ENCODE peak calls at places on chromosomes 7 and 10, in eight cellular contexts. One of them, this sample, is unnamed.

GRCh38 chr10:48456361-48456804 is 148.5 kb downstream of the ARHGAP22 start:
- DNase-seq in retina: no peak
- DNase-seq in globus pallidus: peak
- DNase-seq in GM04503: no peak
- DNase-seq in stimulated activated effector memory CD8-positive, alpha-beta T cell treated with anti-CD3 and anti-CD28 coated beads, Interleukin-12 subunit alpha, Interleukin-12 subunit beta, amount 100 ng/mL, for 72 hours: no peak
- DNase-seq in caudate nucleus: no peak
- DNase-seq in pancreas: peak
- DNase-seq in stimulated activated naive CD8-positive, alpha-beta T cell treated with anti-CD3 and anti-CD28 coated beads, Interleukin-15, Interleukin-2, amounts not matched to agents 100 U/mL and 50 U/mL, for 24 hours: no peak
- DNase-seq in this sample: no peak

GRCh38 chr10:102593074-102593803 is 51.0 kb upstream of the TRIM8 start:
- DNase-seq in stimulated activated naive CD8-positive, alpha-beta T cell treated with anti-CD3 and anti-CD28 coated beads, Interleukin-15, Interleukin-2, amounts not matched to agents 100 U/mL and 50 U/mL, for 24 hours: no peak
- DNase-seq in GM04503: no peak
- DNase-seq in caudate nucleus: no peak
- DNase-seq in stimulated activated effector memory CD8-positive, alpha-beta T cell treated with anti-CD3 and anti-CD28 coated beads, Interleukin-12 subunit alpha, Interleukin-12 subunit beta, amount 100 ng/mL, for 72 hours: no peak
- DNase-seq in retina: no peak
- DNase-seq in globus pallidus: no peak
- DNase-seq in pancreas: no peak
- DNase-seq in this sample: no peak

GRCh38 chr10:11018426-11018818 is 750 bp downstream of the CELF2 start:
- DNase-seq in caudate nucleus: no peak
- DNase-seq in GM04503: no peak
- DNase-seq in stimulated activated effector memory CD8-positive, alpha-beta T cell treated with anti-CD3 and anti-CD28 coated beads, Interleukin-12 subunit alpha, Interleukin-12 subunit beta, amount 100 ng/mL, for 72 hours: no peak
- DNase-seq in globus pallidus: no peak
- DNase-seq in retina: no peak
- DNase-seq in pancreas: peak
- DNase-seq in stimulated activated naive CD8-positive, alpha-beta T cell treated with anti-CD3 and anti-CD28 coated beads, Interleukin-15, Interleukin-2, amounts not matched to agents 100 U/mL and 50 U/mL, for 24 hours: peak
- DNase-seq in this sample: no peak

GRCh38 chr7:158809596-158809995 is 19.7 kb downstream of the ESYT2 start:
- DNase-seq in retina: no peak
- DNase-seq in pancreas: no peak
- DNase-seq in stimulated activated effector memory CD8-positive, alpha-beta T cell treated with anti-CD3 and anti-CD28 coated beads, Interleukin-12 subunit alpha, Interleukin-12 subunit beta, amount 100 ng/mL, for 72 hours: no peak
- DNase-seq in globus pallidus: no peak
- DNase-seq in stimulated activated naive CD8-positive, alpha-beta T cell treated with anti-CD3 and anti-CD28 coated beads, Interleukin-15, Interleukin-2, amounts not matched to agents 100 U/mL and 50 U/mL, for 24 hours: no peak
- DNase-seq in caudate nucleus: no peak
- DNase-seq in GM04503: no peak
- DNase-seq in this sample: no peak

GRCh38 chr7:69276011-69276729 is 322.1 kb upstream of the AUTS2 start:
- DNase-seq in stimulated activated effector memory CD8-positive, alpha-beta T cell treated with anti-CD3 and anti-CD28 coated beads, Interleukin-12 subunit alpha, Interleukin-12 subunit beta, amount 100 ng/mL, for 72 hours: no peak
- DNase-seq in caudate nucleus: no peak
- DNase-seq in pancreas: no peak
- DNase-seq in stimulated activated naive CD8-positive, alpha-beta T cell treated with anti-CD3 and anti-CD28 coated beads, Interleukin-15, Interleukin-2, amounts not matched to agents 100 U/mL and 50 U/mL, for 24 hours: no peak
- DNase-seq in globus pallidus: no peak
- DNase-seq in retina: no peak
- DNase-seq in GM04503: peak
- DNase-seq in this sample: no peak

GRCh38 chr7:42017356-42017986 is 219.5 kb downstream of the GLI3 start:
- DNase-seq in caudate nucleus: no peak
- DNase-seq in retina: peak
- DNase-seq in stimulated activated effector memory CD8-positive, alpha-beta T cell treated with anti-CD3 and anti-CD28 coated beads, Interleukin-12 subunit alpha, Interleukin-12 subunit beta, amount 100 ng/mL, for 72 hours: no peak
- DNase-seq in stimulated activated naive CD8-positive, alpha-beta T cell treated with anti-CD3 and anti-CD28 coated beads, Interleukin-15, Interleukin-2, amounts not matched to agents 100 U/mL and 50 U/mL, for 24 hours: no peak
- DNase-seq in GM04503: no peak
- DNase-seq in pancreas: no peak
- DNase-seq in globus pallidus: no peak
- DNase-seq in this sample: no peak

GRCh38 chr10:124647421-124648130 is 96.6 kb downstream of the FAM53B start:
- DNase-seq in caudate nucleus: no peak
- DNase-seq in GM04503: no peak
- DNase-seq in stimulated activated naive CD8-positive, alpha-beta T cell treated with anti-CD3 and anti-CD28 coated beads, Interleukin-15, Interleukin-2, amounts not matched to agents 100 U/mL and 50 U/mL, for 24 hours: peak
- DNase-seq in stimulated activated effector memory CD8-positive, alpha-beta T cell treated with anti-CD3 and anti-CD28 coated beads, Interleukin-12 subunit alpha, Interleukin-12 subunit beta, amount 100 ng/mL, for 72 hours: peak
- DNase-seq in retina: no peak
- DNase-seq in pancreas: no peak
- DNase-seq in globus pallidus: no peak
- DNase-seq in this sample: peak

GRCh38 chr10:50375051-50375452 is 123.7 kb upstream of the ASAH2 start:
- DNase-seq in globus pallidus: no peak
- DNase-seq in GM04503: no peak
- DNase-seq in stimulated activated effector memory CD8-positive, alpha-beta T cell treated with anti-CD3 and anti-CD28 coated beads, Interleukin-12 subunit alpha, Interleukin-12 subunit beta, amount 100 ng/mL, for 72 hours: no peak
- DNase-seq in caudate nucleus: no peak
- DNase-seq in retina: no peak
- DNase-seq in stimulated activated naive CD8-positive, alpha-beta T cell treated with anti-CD3 and anti-CD28 coated beads, Interleukin-15, Interleukin-2, amounts not matched to agents 100 U/mL and 50 U/mL, for 24 hours: no peak
- DNase-seq in pancreas: no peak
- DNase-seq in this sample: no peak

GRCh38 chr10:119189811-119190282 is 11.2 kb upstream of the PRDX3 start:
- DNase-seq in caudate nucleus: no peak
- DNase-seq in pancreas: peak
- DNase-seq in GM04503: no peak
- DNase-seq in stimulated activated naive CD8-positive, alpha-beta T cell treated with anti-CD3 and anti-CD28 coated beads, Interleukin-15, Interleukin-2, amounts not matched to agents 100 U/mL and 50 U/mL, for 24 hours: no peak
- DNase-seq in retina: no peak
- DNase-seq in stimulated activated effector memory CD8-positive, alpha-beta T cell treated with anti-CD3 and anti-CD28 coated beads, Interleukin-12 subunit alpha, Interleukin-12 subunit beta, amount 100 ng/mL, for 72 hours: no peak
- DNase-seq in globus pallidus: peak
- DNase-seq in this sample: no peak

GRCh38 chr10:14409247-14409646 is 78.5 kb upstream of the FRMD4A start:
- DNase-seq in stimulated activated naive CD8-positive, alpha-beta T cell treated with anti-CD3 and anti-CD28 coated beads, Interleukin-15, Interleukin-2, amounts not matched to agents 100 U/mL and 50 U/mL, for 24 hours: peak
- DNase-seq in GM04503: no peak
- DNase-seq in retina: no peak
- DNase-seq in caudate nucleus: no peak
- DNase-seq in globus pallidus: no peak
- DNase-seq in stimulated activated effector memory CD8-positive, alpha-beta T cell treated with anti-CD3 and anti-CD28 coated beads, Interleukin-12 subunit alpha, Interleukin-12 subunit beta, amount 100 ng/mL, for 72 hours: no peak
- DNase-seq in pancreas: no peak
- DNase-seq in this sample: peak

GRCh38 chr10:100046088-100046487 is 35.6 kb downstream of the CPN1 start:
- DNase-seq in globus pallidus: peak
- DNase-seq in stimulated activated naive CD8-positive, alpha-beta T cell treated with anti-CD3 and anti-CD28 coated beads, Interleukin-15, Interleukin-2, amounts not matched to agents 100 U/mL and 50 U/mL, for 24 hours: peak
- DNase-seq in retina: peak
- DNase-seq in GM04503: peak
- DNase-seq in pancreas: peak
- DNase-seq in stimulated activated effector memory CD8-positive, alpha-beta T cell treated with anti-CD3 and anti-CD28 coated beads, Interleukin-12 subunit alpha, Interleukin-12 subunit beta, amount 100 ng/mL, for 72 hours: peak
- DNase-seq in caudate nucleus: peak
- DNase-seq in this sample: peak

GRCh38 chr7:134834689-134835462 is 55.4 kb downstream of the CALD1 start:
- DNase-seq in globus pallidus: no peak
- DNase-seq in stimulated activated effector memory CD8-positive, alpha-beta T cell treated with anti-CD3 and anti-CD28 coated beads, Interleukin-12 subunit alpha, Interleukin-12 subunit beta, amount 100 ng/mL, for 72 hours: no peak
- DNase-seq in retina: no peak
- DNase-seq in caudate nucleus: no peak
- DNase-seq in GM04503: no peak
- DNase-seq in pancreas: no peak
- DNase-seq in stimulated activated naive CD8-positive, alpha-beta T cell treated with anti-CD3 and anti-CD28 coated beads, Interleukin-15, Interleukin-2, amounts not matched to agents 100 U/mL and 50 U/mL, for 24 hours: no peak
- DNase-seq in this sample: no peak

GRCh38 chr7:50674896-50675835 is 107.5 kb downstream of the GRB10 start:
- DNase-seq in retina: no peak
- DNase-seq in globus pallidus: no peak
- DNase-seq in pancreas: no peak
- DNase-seq in GM04503: no peak
- DNase-seq in caudate nucleus: no peak
- DNase-seq in stimulated activated naive CD8-positive, alpha-beta T cell treated with anti-CD3 and anti-CD28 coated beads, Interleukin-15, Interleukin-2, amounts not matched to agents 100 U/mL and 50 U/mL, for 24 hours: no peak
- DNase-seq in stimulated activated effector memory CD8-positive, alpha-beta T cell treated with anti-CD3 and anti-CD28 coated beads, Interleukin-12 subunit alpha, Interleukin-12 subunit beta, amount 100 ng/mL, for 72 hours: no peak
- DNase-seq in this sample: no peak

GRCh38 chr10:36802523-36803153 is 322.8 kb upstream of the ANKRD30A start:
- DNase-seq in caudate nucleus: peak
- DNase-seq in pancreas: peak
- DNase-seq in stimulated activated effector memory CD8-positive, alpha-beta T cell treated with anti-CD3 and anti-CD28 coated beads, Interleukin-12 subunit alpha, Interleukin-12 subunit beta, amount 100 ng/mL, for 72 hours: no peak
- DNase-seq in GM04503: no peak
- DNase-seq in retina: peak
- DNase-seq in globus pallidus: peak
- DNase-seq in stimulated activated naive CD8-positive, alpha-beta T cell treated with anti-CD3 and anti-CD28 coated beads, Interleukin-15, Interleukin-2, amounts not matched to agents 100 U/mL and 50 U/mL, for 24 hours: no peak
- DNase-seq in this sample: no peak

GRCh38 chr7:151386301-151387160 is 23.3 kb downstream of the WDR86 start:
- DNase-seq in caudate nucleus: no peak
- DNase-seq in GM04503: no peak
- DNase-seq in retina: no peak
- DNase-seq in stimulated activated effector memory CD8-positive, alpha-beta T cell treated with anti-CD3 and anti-CD28 coated beads, Interleukin-12 subunit alpha, Interleukin-12 subunit beta, amount 100 ng/mL, for 72 hours: no peak
- DNase-seq in globus pallidus: no peak
- DNase-seq in stimulated activated naive CD8-positive, alpha-beta T cell treated with anti-CD3 and anti-CD28 coated beads, Interleukin-15, Interleukin-2, amounts not matched to agents 100 U/mL and 50 U/mL, for 24 hours: no peak
- DNase-seq in pancreas: no peak
- DNase-seq in this sample: no peak

GRCh38 chr7:46385662-46386309 is 464.7 kb upstream of the IGFBP3 start:
- DNase-seq in stimulated activated naive CD8-positive, alpha-beta T cell treated with anti-CD3 and anti-CD28 coated beads, Interleukin-15, Interleukin-2, amounts not matched to agents 100 U/mL and 50 U/mL, for 24 hours: no peak
- DNase-seq in GM04503: peak
- DNase-seq in retina: no peak
- DNase-seq in stimulated activated effector memory CD8-positive, alpha-beta T cell treated with anti-CD3 and anti-CD28 coated beads, Interleukin-12 subunit alpha, Interleukin-12 subunit beta, amount 100 ng/mL, for 72 hours: no peak
- DNase-seq in caudate nucleus: no peak
- DNase-seq in globus pallidus: no peak
- DNase-seq in pancreas: no peak
- DNase-seq in this sample: no peak

GRCh38 chr10:113165643-113166042 is 215.6 kb downstream of the TCF7L2 start:
- DNase-seq in pancreas: no peak
- DNase-seq in stimulated activated effector memory CD8-positive, alpha-beta T cell treated with anti-CD3 and anti-CD28 coated beads, Interleukin-12 subunit alpha, Interleukin-12 subunit beta, amount 100 ng/mL, for 72 hours: no peak
- DNase-seq in stimulated activated naive CD8-positive, alpha-beta T cell treated with anti-CD3 and anti-CD28 coated beads, Interleukin-15, Interleukin-2, amounts not matched to agents 100 U/mL and 50 U/mL, for 24 hours: no peak
- DNase-seq in GM04503: no peak
- DNase-seq in caudate nucleus: no peak
- DNase-seq in globus pallidus: no peak
- DNase-seq in retina: no peak
- DNase-seq in this sample: no peak

GRCh38 chr10:99531026-99531695 is 1.6 kb upstream of the NKX2-3 start:
- DNase-seq in globus pallidus: no peak
- DNase-seq in stimulated activated naive CD8-positive, alpha-beta T cell treated with anti-CD3 and anti-CD28 coated beads, Interleukin-15, Interleukin-2, amounts not matched to agents 100 U/mL and 50 U/mL, for 24 hours: no peak
- DNase-seq in retina: peak
- DNase-seq in pancreas: no peak
- DNase-seq in caudate nucleus: no peak
- DNase-seq in GM04503: no peak
- DNase-seq in stimulated activated effector memory CD8-positive, alpha-beta T cell treated with anti-CD3 and anti-CD28 coated beads, Interleukin-12 subunit alpha, Interleukin-12 subunit beta, amount 100 ng/mL, for 72 hours: no peak
- DNase-seq in this sample: no peak

GRCh38 chr10:66783296-66783695 is 142.5 kb upstream of the LRRTM3 start:
- DNase-seq in stimulated activated naive CD8-positive, alpha-beta T cell treated with anti-CD3 and anti-CD28 coated beads, Interleukin-15, Interleukin-2, amounts not matched to agents 100 U/mL and 50 U/mL, for 24 hours: no peak
- DNase-seq in caudate nucleus: no peak
- DNase-seq in retina: no peak
- DNase-seq in stimulated activated effector memory CD8-positive, alpha-beta T cell treated with anti-CD3 and anti-CD28 coated beads, Interleukin-12 subunit alpha, Interleukin-12 subunit beta, amount 100 ng/mL, for 72 hours: no peak
- DNase-seq in globus pallidus: no peak
- DNase-seq in pancreas: no peak
- DNase-seq in GM04503: no peak
- DNase-seq in this sample: no peak

GRCh38 chr7:148915211-148915610 is 31.1 kb upstream of the EZH2 start:
- DNase-seq in pancreas: no peak
- DNase-seq in globus pallidus: no peak
- DNase-seq in caudate nucleus: no peak
- DNase-seq in stimulated activated naive CD8-positive, alpha-beta T cell treated with anti-CD3 and anti-CD28 coated beads, Interleukin-15, Interleukin-2, amounts not matched to agents 100 U/mL and 50 U/mL, for 24 hours: peak
- DNase-seq in GM04503: no peak
- DNase-seq in stimulated activated effector memory CD8-positive, alpha-beta T cell treated with anti-CD3 and anti-CD28 coated beads, Interleukin-12 subunit alpha, Interleukin-12 subunit beta, amount 100 ng/mL, for 72 hours: no peak
- DNase-seq in retina: no peak
- DNase-seq in this sample: no peak

GRCh38 chr7:143042159-143042820 is 9.9 kb upstream of the OR6V1 start:
- DNase-seq in caudate nucleus: no peak
- DNase-seq in pancreas: no peak
- DNase-seq in globus pallidus: peak
- DNase-seq in GM04503: no peak
- DNase-seq in retina: peak
- DNase-seq in stimulated activated naive CD8-positive, alpha-beta T cell treated with anti-CD3 and anti-CD28 coated beads, Interleukin-15, Interleukin-2, amounts not matched to agents 100 U/mL and 50 U/mL, for 24 hours: no peak
- DNase-seq in stimulated activated effector memory CD8-positive, alpha-beta T cell treated with anti-CD3 and anti-CD28 coated beads, Interleukin-12 subunit alpha, Interleukin-12 subunit beta, amount 100 ng/mL, for 72 hours: no peak
- DNase-seq in this sample: no peak

GRCh38 chr10:122276611-122277205 is 5.6 kb downstream of the BTBD16 start:
- DNase-seq in caudate nucleus: no peak
- DNase-seq in stimulated activated naive CD8-positive, alpha-beta T cell treated with anti-CD3 and anti-CD28 coated beads, Interleukin-15, Interleukin-2, amounts not matched to agents 100 U/mL and 50 U/mL, for 24 hours: no peak
- DNase-seq in globus pallidus: no peak
- DNase-seq in stimulated activated effector memory CD8-positive, alpha-beta T cell treated with anti-CD3 and anti-CD28 coated beads, Interleukin-12 subunit alpha, Interleukin-12 subunit beta, amount 100 ng/mL, for 72 hours: no peak
- DNase-seq in pancreas: no peak
- DNase-seq in retina: no peak
- DNase-seq in GM04503: no peak
- DNase-seq in this sample: no peak

GRCh38 chr7:82032899-82033298 is 263.1 kb upstream of the HGF start:
- DNase-seq in globus pallidus: no peak
- DNase-seq in stimulated activated effector memory CD8-positive, alpha-beta T cell treated with anti-CD3 and anti-CD28 coated beads, Interleukin-12 subunit alpha, Interleukin-12 subunit beta, amount 100 ng/mL, for 72 hours: no peak
- DNase-seq in caudate nucleus: no peak
- DNase-seq in stimulated activated naive CD8-positive, alpha-beta T cell treated with anti-CD3 and anti-CD28 coated beads, Interleukin-15, Interleukin-2, amounts not matched to agents 100 U/mL and 50 U/mL, for 24 hours: no peak
- DNase-seq in GM04503: no peak
- DNase-seq in pancreas: no peak
- DNase-seq in retina: no peak
- DNase-seq in this sample: no peak

GRCh38 chr7:41793556-41793955 is 90.7 kb upstream of the INHBA start:
- DNase-seq in pancreas: no peak
- DNase-seq in stimulated activated effector memory CD8-positive, alpha-beta T cell treated with anti-CD3 and anti-CD28 coated beads, Interleukin-12 subunit alpha, Interleukin-12 subunit beta, amount 100 ng/mL, for 72 hours: no peak
- DNase-seq in globus pallidus: no peak
- DNase-seq in stimulated activated naive CD8-positive, alpha-beta T cell treated with anti-CD3 and anti-CD28 coated beads, Interleukin-15, Interleukin-2, amounts not matched to agents 100 U/mL and 50 U/mL, for 24 hours: no peak
- DNase-seq in retina: no peak
- DNase-seq in GM04503: no peak
- DNase-seq in caudate nucleus: no peak
- DNase-seq in this sample: no peak